ENCODE peak calls at places on chromosomes 2 and 18, in four cellular contexts. One of them, this sample, is unnamed.

GRCh38 chr2:129901754-129902415 is 77.6 kb upstream of the RAB6C start:
- DNase-seq in astrocyte: no peak
- DNase-seq in dorsolateral prefrontal cortex: no peak
- DNase-seq in body of pancreas: no peak
- DNase-seq in this sample: no peak

GRCh38 chr2:177169810-177170514 is 42.6 kb upstream of the HNRNPA3 start:
- DNase-seq in astrocyte: no peak
- DNase-seq in dorsolateral prefrontal cortex: no peak
- DNase-seq in body of pancreas: no peak
- DNase-seq in this sample: peak; percentile 97

GRCh38 chr18:58649966-58650816 is 21.1 kb upstream of the MALT1 start:
- DNase-seq in astrocyte: no peak
- DNase-seq in dorsolateral prefrontal cortex: no peak
- DNase-seq in body of pancreas: no peak
- DNase-seq in this sample: peak; percentile 56

GRCh38 chr18:9539938-9540337 is 64.6 kb downstream of the RALBP1 start:
- DNase-seq in astrocyte: no peak
- DNase-seq in dorsolateral prefrontal cortex: no peak
- DNase-seq in body of pancreas: no peak
- DNase-seq in this sample: no peak

GRCh38 chr2:34738691-34739090 is 1139.6 kb upstream of the FAM98A start:
- DNase-seq in astrocyte: no peak
- DNase-seq in dorsolateral prefrontal cortex: no peak
- DNase-seq in body of pancreas: no peak
- DNase-seq in this sample: no peak

GRCh38 chr2:224890407-224890806 is 151.9 kb downstream of the DOCK10 start:
- DNase-seq in astrocyte: no peak
- DNase-seq in dorsolateral prefrontal cortex: no peak
- DNase-seq in body of pancreas: no peak
- DNase-seq in this sample: no peak

GRCh38 chr2:193963472-193964119 is 1693.4 kb upstream of the SLC39A10 start:
- DNase-seq in astrocyte: peak; percentile 12
- DNase-seq in dorsolateral prefrontal cortex: peak; percentile 29
- DNase-seq in body of pancreas: no peak
- DNase-seq in this sample: peak; percentile 37

GRCh38 chr18:23038712-23039111 is 96.6 kb upstream of the CABLES1 start:
- DNase-seq in astrocyte: peak; percentile 35
- DNase-seq in dorsolateral prefrontal cortex: no peak
- DNase-seq in body of pancreas: no peak
- DNase-seq in this sample: peak; percentile 77

GRCh38 chr2:187294043-187294442 is 154.0 kb downstream of the CALCRL start:
- DNase-seq in astrocyte: no peak
- DNase-seq in dorsolateral prefrontal cortex: no peak
- DNase-seq in body of pancreas: no peak
- DNase-seq in this sample: no peak

GRCh38 chr2:171400395-171400794 is 33.4 kb downstream of the METTL8 start:
- DNase-seq in astrocyte: no peak
- DNase-seq in dorsolateral prefrontal cortex: no peak
- DNase-seq in body of pancreas: no peak
- DNase-seq in this sample: no peak

GRCh38 chr2:45918816-45919655 is 267.6 kb downstream of the PRKCE start:
- DNase-seq in astrocyte: no peak
- DNase-seq in dorsolateral prefrontal cortex: no peak
- DNase-seq in body of pancreas: peak; percentile 78
- DNase-seq in this sample: no peak

GRCh38 chr2:191218292-191218898 is 26.8 kb upstream of the MYO1B start:
- DNase-seq in astrocyte: peak; percentile 79
- DNase-seq in dorsolateral prefrontal cortex: peak; percentile 40
- DNase-seq in body of pancreas: peak; percentile 48
- DNase-seq in this sample: peak; percentile 46

GRCh38 chr2:236210536-236210935 is 42.4 kb upstream of the GBX2 start:
- DNase-seq in astrocyte: no peak
- DNase-seq in dorsolateral prefrontal cortex: no peak
- DNase-seq in body of pancreas: no peak
- DNase-seq in this sample: no peak

GRCh38 chr2:235917506-235917905 is 250.7 kb downstream of the GBX2 start:
- DNase-seq in astrocyte: no peak
- DNase-seq in dorsolateral prefrontal cortex: no peak
- DNase-seq in body of pancreas: no peak
- DNase-seq in this sample: no peak

GRCh38 chr18:63879684-63880083 is 7.8 kb upstream of the SERPINB2 start:
- DNase-seq in astrocyte: peak; percentile 7
- DNase-seq in dorsolateral prefrontal cortex: no peak
- DNase-seq in body of pancreas: no peak
- DNase-seq in this sample: no peak

GRCh38 chr2:49240608-49241007 is 86.3 kb upstream of the FSHR start:
- DNase-seq in astrocyte: peak; percentile 16
- DNase-seq in dorsolateral prefrontal cortex: no peak
- DNase-seq in body of pancreas: no peak
- DNase-seq in this sample: no peak

GRCh38 chr2:200242553-200242952 is 63.9 kb upstream of the SPATS2L start:
- DNase-seq in astrocyte: no peak
- DNase-seq in dorsolateral prefrontal cortex: no peak
- DNase-seq in body of pancreas: no peak
- DNase-seq in this sample: no peak

GRCh38 chr18:62759704-62760402 is 44.5 kb downstream of the PHLPP1 start:
- DNase-seq in astrocyte: peak; percentile 74
- DNase-seq in dorsolateral prefrontal cortex: no peak
- DNase-seq in body of pancreas: no peak
- DNase-seq in this sample: peak; percentile 64

GRCh38 chr2:43520919-43521318 is 74.9 kb downstream of the THADA start:
- DNase-seq in astrocyte: no peak
- DNase-seq in dorsolateral prefrontal cortex: no peak
- DNase-seq in body of pancreas: no peak
- DNase-seq in this sample: no peak
- H3K27ac ChIP-seq in astrocyte: no peak overlapping the region
- H3K27ac ChIP-seq in dorsolateral prefrontal cortex: no peak overlapping the region
- H3K27ac ChIP-seq in body of pancreas: no peak overlapping the region
- H3K27ac ChIP-seq in this sample: no peak overlapping the region

GRCh38 chr18:3380384-3380961 is 69.5 kb upstream of the TGIF1 start:
- DNase-seq in astrocyte: peak; percentile 36
- DNase-seq in dorsolateral prefrontal cortex: no peak
- DNase-seq in body of pancreas: no peak
- DNase-seq in this sample: peak; percentile 82
- TF ChIP-seq CTCF in astrocyte: peak; percentile 21
- TF ChIP-seq CTCF in dorsolateral prefrontal cortex: no peak
- TF ChIP-seq CTCF in body of pancreas: no peak
- TF ChIP-seq CTCF in this sample: peak; percentile 42

GRCh38 chr2:240179941-240180666 is 39.6 kb upstream of the OTOS start:
- DNase-seq in astrocyte: no peak
- DNase-seq in dorsolateral prefrontal cortex: no peak
- DNase-seq in body of pancreas: no peak
- DNase-seq in this sample: peak; percentile 39
- H3K27me3 ChIP-seq in astrocyte: peaks cover 25% of the 10 kb centered on the region
- H3K27me3 ChIP-seq in dorsolateral prefrontal cortex: no peaks in the 10 kb centered on the region
- H3K27me3 ChIP-seq in body of pancreas: no peaks in the 10 kb centered on the region
- H3K27me3 ChIP-seq in this sample: peaks cover 3% of the 10 kb centered on the region

DNA sequence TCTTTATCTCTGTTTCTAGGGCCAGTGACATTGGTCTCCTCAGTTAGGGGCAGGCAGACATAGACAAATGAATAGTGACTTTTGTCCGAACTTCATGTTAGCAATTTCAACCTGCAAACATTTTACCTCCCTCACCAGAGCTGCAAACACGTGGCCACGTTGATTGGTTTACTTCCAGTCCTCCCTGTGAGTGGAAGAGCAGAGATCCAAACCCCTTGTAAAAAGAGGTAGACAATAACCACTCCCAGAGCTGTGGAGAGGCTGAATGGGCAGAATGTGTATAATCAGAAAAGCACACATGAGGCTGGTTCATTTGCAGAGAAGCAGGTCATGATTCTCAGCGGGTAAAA is 31.1 kb downstream of the CTIF start:
- DNase-seq in astrocyte: no peak
- DNase-seq in dorsolateral prefrontal cortex: no peak
- DNase-seq in body of pancreas: no peak
- DNase-seq in this sample: no peak
- H3K27ac ChIP-seq in astrocyte: no peak overlapping the region
- H3K27ac ChIP-seq in dorsolateral prefrontal cortex: no peak overlapping the region
- H3K27ac ChIP-seq in body of pancreas: no peak overlapping the region
- H3K27ac ChIP-seq in this sample: no peak overlapping the region

DNA sequence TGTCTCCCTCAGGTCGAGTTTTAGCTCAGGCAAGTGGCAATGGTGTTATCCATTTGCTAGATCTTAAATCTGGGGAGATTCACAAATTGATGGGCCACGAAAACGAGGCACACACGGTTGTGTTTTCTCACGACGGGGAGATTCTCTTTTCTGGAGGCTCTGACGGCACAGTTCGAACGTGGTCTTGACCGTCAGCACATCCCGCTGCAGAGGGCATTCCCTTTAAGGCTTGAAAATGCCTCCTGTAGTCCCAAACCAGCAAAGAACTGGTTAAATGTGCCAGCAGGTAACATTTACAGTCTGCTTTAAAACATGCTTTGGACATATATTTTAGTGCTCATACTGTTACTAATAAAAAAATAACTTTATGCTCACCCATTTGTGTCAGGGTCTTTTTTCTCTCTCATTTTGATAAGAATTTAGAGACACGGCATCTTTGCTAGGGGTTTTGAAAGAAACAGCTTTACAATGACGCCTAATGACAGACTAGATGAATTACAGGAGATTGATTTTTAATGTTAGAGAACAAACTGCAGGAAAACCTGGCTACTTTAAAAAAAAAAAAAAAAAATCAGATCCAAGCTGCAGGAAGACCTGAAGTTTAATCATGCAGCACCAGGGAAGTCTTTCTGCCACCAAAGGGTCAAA is 602 bp upstream of the VWC2L start:
- DNase-seq in astrocyte: no peak
- DNase-seq in dorsolateral prefrontal cortex: no peak
- DNase-seq in body of pancreas: no peak
- DNase-seq in this sample: peak; percentile 2
- TF ChIP-seq CTCF in astrocyte: no peak
- TF ChIP-seq CTCF in dorsolateral prefrontal cortex: no peak
- TF ChIP-seq CTCF in body of pancreas: no peak
- TF ChIP-seq CTCF in this sample: peak; percentile 16

GRCh38 chr2:1910562-1911256 is 166.4 kb upstream of the PXDN start:
- DNase-seq in astrocyte: no peak
- DNase-seq in dorsolateral prefrontal cortex: peak; percentile 57
- DNase-seq in body of pancreas: no peak
- DNase-seq in this sample: no peak

GRCh38 chr2:1912771-1913170 is 168.5 kb upstream of the PXDN start:
- DNase-seq in astrocyte: no peak
- DNase-seq in dorsolateral prefrontal cortex: no peak
- DNase-seq in body of pancreas: no peak
- DNase-seq in this sample: no peak

GRCh38 chr2:1910021-1910420 is 165.7 kb upstream of the PXDN start:
- DNase-seq in astrocyte: no peak
- DNase-seq in dorsolateral prefrontal cortex: no peak
- DNase-seq in body of pancreas: no peak
- DNase-seq in this sample: no peak

GRCh38 chr2:1914541-1915165 is 170.3 kb upstream of the PXDN start:
- DNase-seq in astrocyte: no peak
- DNase-seq in dorsolateral prefrontal cortex: no peak
- DNase-seq in body of pancreas: no peak
- DNase-seq in this sample: no peak

DNA sequence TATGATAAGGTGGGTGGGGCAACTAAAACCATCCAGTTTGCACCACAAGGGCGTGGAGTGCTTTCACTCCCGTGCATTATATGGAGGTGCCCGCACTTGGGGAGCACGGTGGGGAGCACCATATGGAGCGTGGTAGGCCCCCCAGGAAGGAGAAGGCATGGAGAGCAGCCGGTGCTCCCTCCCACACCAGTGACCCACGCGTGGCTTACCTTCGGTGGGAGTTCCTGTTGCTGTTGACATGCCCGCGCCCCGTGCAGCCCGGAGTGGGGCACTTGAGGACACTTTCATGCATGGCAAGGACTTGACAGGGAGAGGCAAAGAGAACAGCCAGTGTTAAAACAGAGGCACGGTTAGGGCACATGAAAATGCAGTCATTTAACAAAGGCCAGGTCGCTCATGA is 167.5 kb upstream of the PXDN start:
- DNase-seq in astrocyte: no peak
- DNase-seq in dorsolateral prefrontal cortex: no peak
- DNase-seq in body of pancreas: no peak
- DNase-seq in this sample: no peak
- H3K27me3 ChIP-seq in astrocyte: no peaks in the 10 kb centered on the region
- H3K27me3 ChIP-seq in dorsolateral prefrontal cortex: no peaks in the 10 kb centered on the region
- H3K27me3 ChIP-seq in body of pancreas: no peaks in the 10 kb centered on the region
- H3K27me3 ChIP-seq in this sample: no peaks in the 10 kb centered on the region